ENCODE peak calls at places on chromosomes 5 and 9, in ten cellular contexts. H is heart right ventricle, Q is stomach, S is colonic mucosa, M is GM23338, X is prostate gland, U is hepatocyte, Z is H9, N is thoracic aorta, W is SK-N-SH. C is an unnamed sample.

GRCh38 chr9:7358876-7359275 is 440.7 kb downstream of the DMAC1 start:
- DNase-seq in H (no peak), Q (no peak), S (no peak), M (peak; percentile 10), X (no peak), U (no peak), Z (peak; percentile 32), N (no peak), W (no peak), C (peak; percentile 63)

GRCh38 chr9:121987312-121987711 is 105.8 kb downstream of the TTLL11 start:
- DNase-seq in H (no peak), Q (no peak), S (no peak), M (no peak), X (no peak), U (no peak), Z (no peak), N (no peak), W (no peak), C (no peak)

GRCh38 chr5:170885281-170885680 is 23.5 kb downstream of the RANBP17 start:
- DNase-seq in H (no peak), Q (no peak), S (no peak), M (no peak), X (no peak), U (no peak), Z (no peak), N (no peak), W (no peak), C (no peak)

GRCh38 chr5:65721050-65721774 is 697 bp downstream of the SGTB start:
- DNase-seq in H (peak; percentile 64), Q (peak; percentile 53), S (peak; percentile 69), M (peak; percentile 62), X (peak; percentile 33), U (peak; percentile 69), Z (peak; percentile 45), N (peak; percentile 15), W (peak; percentile 72), C (peak; percentile 73)

GRCh38 chr5:67156976-67157583 is 39.5 kb downstream of the CD180 start:
- DNase-seq in H (no peak), Q (peak; percentile 42), S (no peak), M (peak; percentile 64), X (no peak), U (peak; percentile 51), Z (peak; percentile 40), N (no peak), W (peak; percentile 57), C (peak; percentile 74)

GRCh38 chr5:172274951-172275753 is 8.4 kb downstream of the UBTD2 start:
- DNase-seq in H (no peak), Q (no peak), S (no peak), M (no peak), X (no peak), U (no peak), Z (no peak), N (no peak), W (no peak), C (no peak)

GRCh38 chr5:81393783-81394718 is at the start of gene ACOT12:
- DNase-seq in H (peak; percentile 13), Q (no peak), S (no peak), M (peak; percentile 79), X (no peak), U (peak; percentile 35), Z (peak; percentile 57), N (no peak), W (peak; percentile 73), C (peak; percentile 82)

GRCh38 chr5:112923988-112924387 is 2.0 kb upstream of the REEP5 start:
- DNase-seq in H (no peak), Q (no peak), S (no peak), M (no peak), X (no peak), U (no peak), Z (no peak), N (no peak), W (no peak), C (no peak)

GRCh38 chr9:131776473-131776872 is 36.6 kb upstream of the RAPGEF1 start:
- DNase-seq in H (peak; percentile 28), Q (no peak), S (peak; percentile 22), M (peak; percentile 91), X (no peak), U (peak; percentile 66), Z (peak; percentile 85), N (no peak), W (no peak), C (peak; percentile 96)

GRCh38 chr9:3337515-3337914 is 188.3 kb downstream of the RFX3 start:
- DNase-seq in H (no peak), Q (no peak), S (no peak), M (no peak), X (no peak), U (peak; percentile 38), Z (no peak), N (no peak), W (peak; percentile 2), C (no peak)

GRCh38 chr5:31365776-31366175 is 166.1 kb downstream of the DROSHA start:
- DNase-seq in H (no peak), Q (no peak), S (no peak), M (no peak), X (no peak), U (no peak), Z (no peak), N (no peak), W (no peak), C (no peak)

GRCh38 chr5:54254482-54255198 is 55.7 kb downstream of the ARL15 start:
- DNase-seq in H (no peak), Q (no peak), S (no peak), M (peak; percentile 37), X (peak; percentile 4), U (peak; percentile 22), Z (no peak), N (no peak), W (no peak), C (no peak)
- TF ChIP-seq CTCF in H (peak; percentile 67), Q (no peak), S (peak; percentile 14), M (peak; percentile 43), X (peak; percentile 40), U (peak; percentile 44), Z (peak; percentile 52), N (peak; percentile 30), W (peak; percentile 29), C (peak; percentile 64)

DNA sequence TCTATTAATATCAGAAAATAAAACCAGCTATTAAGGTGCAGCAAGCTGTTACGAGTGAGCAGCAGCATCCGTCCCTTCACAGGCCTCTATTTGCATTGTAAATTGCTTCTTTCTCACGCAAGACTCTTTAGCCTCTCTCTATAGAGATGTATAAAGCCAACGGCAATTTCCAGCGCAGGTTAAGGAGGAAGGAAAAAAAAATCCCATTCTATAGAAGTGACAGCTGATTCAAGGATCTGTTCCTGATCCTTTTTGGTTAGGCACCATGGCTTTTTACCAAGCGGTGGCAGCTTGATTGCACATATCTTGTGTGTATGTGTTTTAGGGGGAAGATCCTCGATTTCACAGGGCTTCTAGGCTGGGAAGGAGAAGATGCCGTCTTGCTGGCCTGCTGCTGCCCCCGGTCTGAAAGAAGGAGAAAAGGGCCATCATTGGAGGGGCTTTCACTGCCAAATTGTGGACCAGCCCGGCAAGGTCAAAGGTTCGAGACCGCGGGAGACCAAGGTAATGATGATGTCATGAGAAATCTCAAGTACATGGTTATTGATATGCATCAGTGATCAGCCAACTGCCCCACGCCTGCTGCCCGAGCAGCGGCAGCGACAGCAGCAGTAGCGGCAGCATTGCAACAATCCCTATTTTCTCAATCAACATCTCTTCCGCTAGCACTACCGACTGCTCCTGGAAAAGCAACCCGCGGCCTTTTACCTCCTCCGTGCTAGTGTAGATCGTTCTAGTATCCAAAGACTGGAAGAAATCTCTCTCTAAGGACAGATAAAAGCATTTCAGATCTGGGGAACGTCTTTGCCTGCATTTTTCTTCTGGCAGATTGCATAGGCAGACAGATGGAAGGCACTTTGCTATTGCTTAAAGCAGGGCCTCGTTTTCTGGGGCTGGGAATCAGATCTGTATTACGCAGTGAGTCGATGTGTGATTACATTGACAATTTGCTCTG is 215.5 kb downstream of the MEF2C start:
- DNase-seq in H (no peak), Q (no peak), S (no peak), M (peak; percentile 94), X (no peak), U (peak; percentile 8), Z (peak; percentile 77), N (no peak), W (no peak), C (peak; percentile 79)
- H3K4me1 ChIP-seq in H (peaks cover 23% of the 10 kb centered on the region), Q (peaks cover 15% of the 10 kb centered on the region), S (no peaks in the 10 kb centered on the region), M (peaks cover 79% of the 10 kb centered on the region), X (no peaks in the 10 kb centered on the region), U (peaks cover 4% of the 10 kb centered on the region), Z (peaks cover 5% of the 10 kb centered on the region), N (no peaks in the 10 kb centered on the region), W (peaks cover 2% of the 10 kb centered on the region), C (peaks cover 5% of the 10 kb centered on the region)

DNA sequence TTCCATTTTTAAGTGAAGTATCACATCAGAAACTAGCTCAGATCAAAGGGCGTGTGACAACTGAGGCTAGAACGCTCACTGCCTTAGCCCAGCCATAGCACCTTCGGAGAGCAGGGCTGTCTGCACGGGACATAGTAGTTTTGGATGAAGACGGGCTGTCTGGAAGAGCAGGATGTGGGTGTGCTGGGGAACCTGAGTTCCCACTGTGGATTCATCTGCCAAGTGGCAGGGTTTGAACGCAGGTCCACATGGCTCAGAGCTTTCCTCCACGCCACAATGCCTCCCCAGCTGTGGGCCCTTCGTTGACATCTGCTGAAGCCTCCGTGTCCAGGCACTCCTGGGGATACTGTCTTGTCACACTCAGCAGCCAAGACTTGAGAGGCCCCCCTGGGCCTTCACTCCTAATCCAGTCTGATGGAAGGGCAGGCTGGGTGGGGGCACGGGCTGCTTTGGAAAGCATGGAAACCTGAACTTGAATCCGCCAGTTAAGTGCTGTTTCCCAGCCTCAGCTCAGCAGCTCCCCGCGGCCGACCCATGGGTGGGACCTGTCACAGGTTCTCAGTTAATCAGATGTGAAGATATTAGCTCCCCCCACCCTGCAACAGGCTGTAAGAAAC is 228.1 kb downstream of the FANCC start:
- DNase-seq in H (no peak), Q (no peak), S (no peak), M (no peak), X (no peak), U (no peak), Z (no peak), N (no peak), W (no peak), C (no peak)
- H3K27ac ChIP-seq in H (peak overlapping the region; percentile 77), Q (peak overlapping the region; percentile 87), S (peak overlapping the region; percentile 9), M (no peak overlapping the region), X (peak overlapping the region; percentile 77), U (peak overlapping the region; percentile 94), Z (no peak overlapping the region), N (peak overlapping the region; percentile 89), W (no peak overlapping the region), C (no peak overlapping the region)

GRCh38 chr9:37995348-37995737 is 73.7 kb downstream of the SHB start:
- DNase-seq in H (no peak), Q (no peak), S (no peak), M (no peak), X (no peak), U (no peak), Z (no peak), N (no peak), W (no peak), C (no peak)
- TF ChIP-seq CTCF in H (no peak), Q (no peak), S (no peak), M (no peak), X (no peak), U (no peak), Z (no peak), N (no peak), W (no peak), C (no peak)

DNA sequence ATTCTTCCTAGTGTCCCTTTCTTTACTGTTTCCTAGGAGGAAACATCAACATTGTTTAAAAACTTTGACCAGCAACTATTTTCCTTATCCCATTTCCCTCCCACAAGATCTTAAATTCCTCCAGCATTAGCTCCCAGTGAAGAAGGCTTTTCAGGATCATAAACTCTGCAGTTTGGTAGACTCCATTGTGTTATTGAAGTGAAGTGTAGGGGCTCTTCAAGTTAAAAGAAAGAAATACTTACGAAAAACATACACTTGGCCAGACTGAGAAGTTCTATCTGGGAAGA is 22.4 kb downstream of the LIFR start:
- DNase-seq in H (no peak), Q (no peak), S (no peak), M (no peak), X (no peak), U (no peak), Z (no peak), N (no peak), W (no peak), C (no peak)
- H3K4me1 ChIP-seq in H (peaks cover 37% of the 10 kb centered on the region), Q (peaks cover 34% of the 10 kb centered on the region), S (no peaks in the 10 kb centered on the region), M (peaks cover 34% of the 10 kb centered on the region), X (peaks cover 3% of the 10 kb centered on the region), U (peaks cover 43% of the 10 kb centered on the region), Z (peaks cover 7% of the 10 kb centered on the region), N (no peaks in the 10 kb centered on the region), W (peaks cover 2% of the 10 kb centered on the region), C (peaks cover 13% of the 10 kb centered on the region)

C was measured in endodermal cell.